ENCODE peak calls at places on chromosome X, in seven cellular contexts. One of them, this sample, is unnamed.

GRCh38 chrX:51420610-51421009 is 75.8 kb downstream of the NUDT11 start:
- DNase-seq in left lung: no peak
- DNase-seq in breast epithelium: no peak
- DNase-seq in cardiac muscle cell: peak; percentile 59
- DNase-seq in tibial artery: no peak
- DNase-seq in GM23248: peak; percentile 54
- DNase-seq in MM.1S: peak; percentile 46
- DNase-seq in this sample: no peak

GRCh38 chrX:50827996-50828395 is 14.0 kb upstream of the SHROOM4 start:
- DNase-seq in GM23248: peak; percentile 68
- DNase-seq in cardiac muscle cell: no peak
- DNase-seq in MM.1S: no peak
- DNase-seq in breast epithelium: no peak
- DNase-seq in left lung: no peak
- DNase-seq in tibial artery: no peak
- DNase-seq in this sample: no peak

GRCh38 chrX:150873616-150874015 is 24.9 kb downstream of the CD99L2 start:
- DNase-seq in breast epithelium: no peak
- DNase-seq in cardiac muscle cell: no peak
- DNase-seq in GM23248: peak; percentile 41
- DNase-seq in tibial artery: peak; percentile 66
- DNase-seq in MM.1S: peak; percentile 50
- DNase-seq in left lung: no peak
- DNase-seq in this sample: no peak

GRCh38 chrX:100376581-100376980 is 33.5 kb downstream of the PCDH19 start:
- DNase-seq in tibial artery: no peak
- DNase-seq in cardiac muscle cell: no peak
- DNase-seq in left lung: no peak
- DNase-seq in MM.1S: no peak
- DNase-seq in GM23248: peak; percentile 86
- DNase-seq in breast epithelium: no peak
- DNase-seq in this sample: no peak

GRCh38 chrX:109344666-109345065 is 137.2 kb downstream of the GUCY2F start:
- DNase-seq in cardiac muscle cell: no peak
- DNase-seq in breast epithelium: no peak
- DNase-seq in tibial artery: no peak
- DNase-seq in GM23248: no peak
- DNase-seq in MM.1S: no peak
- DNase-seq in left lung: no peak
- DNase-seq in this sample: no peak

GRCh38 chrX:78979789-78980464 is 34.7 kb downstream of the P2RY10 start:
- DNase-seq in left lung: no peak
- DNase-seq in breast epithelium: no peak
- DNase-seq in MM.1S: peak; percentile 35
- DNase-seq in tibial artery: no peak
- DNase-seq in GM23248: peak; percentile 0
- DNase-seq in cardiac muscle cell: no peak
- DNase-seq in this sample: no peak

GRCh38 chrX:32191316-32191715 is 1020.0 kb downstream of the DMD start:
- DNase-seq in MM.1S: no peak
- DNase-seq in left lung: no peak
- DNase-seq in breast epithelium: no peak
- DNase-seq in GM23248: no peak
- DNase-seq in tibial artery: no peak
- DNase-seq in cardiac muscle cell: no peak
- DNase-seq in this sample: no peak

GRCh38 chrX:34578237-34578636 is 78.8 kb downstream of the TMEM47 start:
- DNase-seq in cardiac muscle cell: peak; percentile 66
- DNase-seq in GM23248: peak; percentile 54
- DNase-seq in breast epithelium: no peak
- DNase-seq in left lung: no peak
- DNase-seq in MM.1S: peak; percentile 11
- DNase-seq in tibial artery: no peak
- DNase-seq in this sample: no peak

GRCh38 chrX:40164751-40165150 is 67.0 kb upstream of the BCOR start:
- DNase-seq in breast epithelium: no peak
- DNase-seq in left lung: no peak
- DNase-seq in GM23248: no peak
- DNase-seq in tibial artery: no peak
- DNase-seq in MM.1S: no peak
- DNase-seq in cardiac muscle cell: no peak
- DNase-seq in this sample: no peak

GRCh38 chrX:40207626-40208025 is 109.9 kb upstream of the BCOR start:
- DNase-seq in breast epithelium: no peak
- DNase-seq in left lung: no peak
- DNase-seq in GM23248: peak; percentile 50
- DNase-seq in MM.1S: no peak
- DNase-seq in cardiac muscle cell: no peak
- DNase-seq in tibial artery: no peak
- DNase-seq in this sample: no peak

GRCh38 chrX:40973619-40974018 is 111.6 kb upstream of the USP9X start:
- DNase-seq in cardiac muscle cell: no peak
- DNase-seq in left lung: no peak
- DNase-seq in MM.1S: no peak
- DNase-seq in GM23248: no peak
- DNase-seq in tibial artery: no peak
- DNase-seq in breast epithelium: no peak
- DNase-seq in this sample: no peak

GRCh38 chrX:72003811-72004750 is 93.4 kb downstream of the NHSL2 start:
- DNase-seq in left lung: no peak
- DNase-seq in cardiac muscle cell: peak; percentile 59
- DNase-seq in breast epithelium: peak; percentile 35
- DNase-seq in GM23248: peak; percentile 44
- DNase-seq in MM.1S: no peak
- DNase-seq in tibial artery: no peak
- DNase-seq in this sample: no peak

GRCh38 chrX:110442631-110443030 is 84.0 kb downstream of the RTL9 start:
- DNase-seq in cardiac muscle cell: peak; percentile 50
- DNase-seq in tibial artery: no peak
- DNase-seq in MM.1S: peak; percentile 80
- DNase-seq in left lung: no peak
- DNase-seq in breast epithelium: no peak
- DNase-seq in GM23248: peak; percentile 56
- DNase-seq in this sample: no peak

GRCh38 chrX:41828821-41829220 is 94.5 kb downstream of the CASK start:
- DNase-seq in GM23248: peak; percentile 4
- DNase-seq in tibial artery: no peak
- DNase-seq in left lung: no peak
- DNase-seq in MM.1S: no peak
- DNase-seq in breast epithelium: no peak
- DNase-seq in cardiac muscle cell: no peak
- DNase-seq in this sample: no peak

GRCh38 chrX:133434197-133434820 is 19.0 kb upstream of the GPC4 start:
- DNase-seq in MM.1S: no peak
- DNase-seq in left lung: no peak
- DNase-seq in GM23248: no peak
- DNase-seq in cardiac muscle cell: no peak
- DNase-seq in tibial artery: no peak
- DNase-seq in breast epithelium: no peak
- DNase-seq in this sample: no peak

GRCh38 chrX:97026406-97026805 is 142.7 kb downstream of the RPA4 start:
- DNase-seq in left lung: no peak
- DNase-seq in GM23248: peak; percentile 1
- DNase-seq in breast epithelium: no peak
- DNase-seq in cardiac muscle cell: peak; percentile 40
- DNase-seq in MM.1S: peak; percentile 9
- DNase-seq in tibial artery: no peak
- DNase-seq in this sample: no peak

GRCh38 chrX:112520124-112520523 is 159.6 kb downstream of the LHFPL1 start:
- DNase-seq in MM.1S: no peak
- DNase-seq in breast epithelium: no peak
- DNase-seq in cardiac muscle cell: no peak
- DNase-seq in tibial artery: no peak
- DNase-seq in GM23248: no peak
- DNase-seq in left lung: no peak
- DNase-seq in this sample: no peak

GRCh38 chrX:49054073-49054762 is 4.6 kb upstream of the CCDC120 start:
- DNase-seq in cardiac muscle cell: no peak
- DNase-seq in left lung: no peak
- DNase-seq in MM.1S: no peak
- DNase-seq in breast epithelium: no peak
- DNase-seq in tibial artery: no peak
- DNase-seq in GM23248: no peak
- DNase-seq in this sample: no peak

GRCh38 chrX:140091276-140091886 is 126.1 kb upstream of the CXorf66 start:
- DNase-seq in tibial artery: peak; percentile 60
- DNase-seq in cardiac muscle cell: peak; percentile 48
- DNase-seq in breast epithelium: no peak
- DNase-seq in GM23248: peak; percentile 47
- DNase-seq in MM.1S: no peak
- DNase-seq in left lung: peak; percentile 73
- DNase-seq in this sample: no peak

GRCh38 chrX:42930951-42931350 is 153.0 kb upstream of the PPP1R2C start:
- DNase-seq in cardiac muscle cell: no peak
- DNase-seq in tibial artery: no peak
- DNase-seq in GM23248: no peak
- DNase-seq in MM.1S: no peak
- DNase-seq in breast epithelium: no peak
- DNase-seq in left lung: no peak
- DNase-seq in this sample: no peak

GRCh38 chrX:56794831-56795230 is 65.8 kb downstream of the NBDY start:
- DNase-seq in tibial artery: no peak
- DNase-seq in breast epithelium: no peak
- DNase-seq in cardiac muscle cell: no peak
- DNase-seq in MM.1S: no peak
- DNase-seq in GM23248: no peak
- DNase-seq in left lung: no peak
- DNase-seq in this sample: no peak

GRCh38 chrX:153857348-153857903 is 27.1 kb upstream of the PDZD4 start:
- DNase-seq in tibial artery: no peak
- DNase-seq in cardiac muscle cell: no peak
- DNase-seq in MM.1S: no peak
- DNase-seq in GM23248: no peak
- DNase-seq in breast epithelium: no peak
- DNase-seq in left lung: no peak
- DNase-seq in this sample: no peak

DNA sequence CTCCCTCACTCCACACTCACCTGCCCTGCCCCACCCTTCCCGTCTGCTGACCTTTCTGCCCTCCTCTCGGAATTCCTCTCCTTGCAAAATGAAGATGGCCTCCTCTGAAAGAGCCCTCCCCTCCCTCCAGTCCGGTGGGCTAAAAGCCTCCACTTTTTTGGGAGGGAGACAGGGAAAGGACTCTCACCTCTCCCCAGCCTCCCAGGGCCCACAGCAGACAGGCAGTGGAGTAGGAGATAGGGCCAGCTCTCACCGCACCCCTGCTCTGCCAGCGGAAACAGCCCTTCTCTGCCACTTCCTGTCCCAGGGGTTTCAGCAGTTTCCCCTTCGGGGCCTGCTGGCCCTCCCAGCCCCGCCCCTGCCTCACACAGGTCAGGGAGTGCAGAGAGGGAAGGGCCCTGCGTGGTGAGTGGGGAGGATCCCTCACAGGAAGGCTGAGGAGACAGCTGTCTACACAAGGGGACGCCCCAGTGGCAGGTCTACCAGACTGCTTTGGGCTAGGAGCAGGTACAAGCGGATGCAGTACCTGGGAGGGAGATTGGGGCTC is 18.2 kb downstream of the ELF4 start:
- DNase-seq in tibial artery: no peak
- DNase-seq in MM.1S: peak; percentile 93
- DNase-seq in left lung: peak; percentile 90
- DNase-seq in breast epithelium: no peak
- DNase-seq in cardiac muscle cell: no peak
- DNase-seq in GM23248: no peak
- DNase-seq in this sample: no peak
- H3K4me3 ChIP-seq in tibial artery: no peak overlapping the region
- H3K4me3 ChIP-seq in MM.1S: peak overlapping the region; percentile 50
- H3K4me3 ChIP-seq in left lung: peak overlapping the region; percentile 16
- H3K4me3 ChIP-seq in breast epithelium: no peak overlapping the region
- H3K4me3 ChIP-seq in cardiac muscle cell: no peak overlapping the region
- H3K4me3 ChIP-seq in GM23248: no peak overlapping the region
- H3K4me3 ChIP-seq in this sample: no peak overlapping the region

GRCh38 chrX:3044196-3044595 is 2.9 kb downstream of the ARSF start:
- DNase-seq in breast epithelium: no peak
- DNase-seq in MM.1S: no peak
- DNase-seq in cardiac muscle cell: no peak
- DNase-seq in tibial artery: no peak
- DNase-seq in left lung: no peak
- DNase-seq in GM23248: no peak
- DNase-seq in this sample: no peak

GRCh38 chrX:3046253-3046909 is 5.1 kb downstream of the ARSF start:
- DNase-seq in breast epithelium: no peak
- DNase-seq in GM23248: no peak
- DNase-seq in tibial artery: no peak
- DNase-seq in left lung: no peak
- DNase-seq in MM.1S: peak; percentile 52
- DNase-seq in cardiac muscle cell: no peak
- DNase-seq in this sample: no peak

DNA sequence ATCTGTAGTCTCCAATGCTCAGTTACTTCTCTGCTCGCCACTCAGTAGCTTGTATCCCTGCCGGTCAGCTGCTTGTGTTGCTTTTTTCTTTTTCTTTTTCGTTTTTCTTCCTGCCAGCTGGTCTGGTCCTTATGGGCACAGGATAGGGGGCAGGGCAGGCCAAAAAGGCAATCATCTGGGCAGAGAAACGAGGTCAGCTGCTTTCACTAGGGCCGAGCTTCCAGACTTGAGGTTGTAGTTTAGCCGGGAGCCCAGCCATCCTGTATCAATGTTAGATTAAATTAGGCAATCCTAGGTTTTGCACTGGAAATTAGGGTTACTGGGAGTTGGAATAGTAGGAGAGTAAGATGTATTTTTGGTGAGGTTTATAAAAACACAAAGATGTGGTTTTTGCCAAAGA is 3.4 kb downstream of the ARSF start:
- DNase-seq in MM.1S: no peak
- DNase-seq in tibial artery: no peak
- DNase-seq in left lung: no peak
- DNase-seq in cardiac muscle cell: no peak
- DNase-seq in breast epithelium: no peak
- DNase-seq in GM23248: no peak
- DNase-seq in this sample: no peak
- H3K4me3 ChIP-seq in MM.1S: no peak overlapping the region
- H3K4me3 ChIP-seq in tibial artery: no peak overlapping the region
- H3K4me3 ChIP-seq in left lung: no peak overlapping the region
- H3K4me3 ChIP-seq in cardiac muscle cell: no peak overlapping the region
- H3K4me3 ChIP-seq in breast epithelium: no peak overlapping the region
- H3K4me3 ChIP-seq in GM23248: no peak overlapping the region
- H3K4me3 ChIP-seq in this sample: no peak overlapping the region

DNA sequence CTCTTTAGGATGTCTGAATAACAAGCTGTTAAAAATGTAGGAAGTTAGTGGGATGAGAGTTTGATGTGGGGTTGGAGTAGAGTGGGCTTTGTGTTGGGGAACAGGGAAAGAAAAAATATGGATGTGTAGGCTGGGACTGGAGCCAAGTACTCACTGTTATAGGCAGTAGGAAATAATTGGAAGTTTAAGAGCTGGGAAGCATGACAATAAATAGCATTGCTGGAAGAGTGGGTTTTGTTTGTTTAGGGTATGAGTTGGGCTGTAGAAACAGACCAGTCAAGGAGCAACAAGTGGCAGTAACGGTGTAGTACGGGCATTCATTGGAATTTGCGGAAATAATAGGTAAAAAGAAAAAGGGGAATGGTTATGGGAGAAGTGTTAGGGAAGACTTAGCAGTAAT is 81.6 kb downstream of the KDM6A start:
- DNase-seq in cardiac muscle cell: no peak
- DNase-seq in tibial artery: no peak
- DNase-seq in MM.1S: no peak
- DNase-seq in left lung: no peak
- DNase-seq in breast epithelium: no peak
- DNase-seq in GM23248: no peak
- DNase-seq in this sample: no peak
- H3K4me3 ChIP-seq in cardiac muscle cell: peak overlapping the region; percentile 51
- H3K4me3 ChIP-seq in tibial artery: no peak overlapping the region
- H3K4me3 ChIP-seq in MM.1S: no peak overlapping the region
- H3K4me3 ChIP-seq in left lung: no peak overlapping the region
- H3K4me3 ChIP-seq in breast epithelium: no peak overlapping the region
- H3K4me3 ChIP-seq in GM23248: no peak overlapping the region
- H3K4me3 ChIP-seq in this sample: no peak overlapping the region

GRCh38 chrX:10106801-10107200 is 50.0 kb upstream of the CLCN4 start:
- DNase-seq in breast epithelium: no peak
- DNase-seq in MM.1S: peak; percentile 84
- DNase-seq in cardiac muscle cell: no peak
- DNase-seq in left lung: no peak
- DNase-seq in GM23248: no peak
- DNase-seq in tibial artery: no peak
- DNase-seq in this sample: no peak
- H3K4me3 ChIP-seq in breast epithelium: no peak overlapping the region
- H3K4me3 ChIP-seq in MM.1S: peak overlapping the region; percentile 7
- H3K4me3 ChIP-seq in cardiac muscle cell: no peak overlapping the region
- H3K4me3 ChIP-seq in left lung: no peak overlapping the region
- H3K4me3 ChIP-seq in GM23248: no peak overlapping the region
- H3K4me3 ChIP-seq in tibial artery: no peak overlapping the region
- H3K4me3 ChIP-seq in this sample: no peak overlapping the region